ENCODE peak calls at places on chromosomes 4 and X, in four cellular contexts. One of them, this sample, is unnamed.

GRCh38 chr4:10109995-10110670 is 6.5 kb downstream of the WDR1 start:
- DNase-seq in EL: no peak
- DNase-seq in astrocyte of the spinal cord: no peak
- DNase-seq in NCI-H1092 treated with DMSO at 0.1 percent for 48 hours: no peak
- DNase-seq in this sample: no peak

GRCh38 chrX:130878350-130879341 is 24.4 kb downstream of the ENOX2 start:
- DNase-seq in EL: peak
- DNase-seq in astrocyte of the spinal cord: peak
- DNase-seq in NCI-H1092 treated with DMSO at 0.1 percent for 48 hours: no peak
- DNase-seq in this sample: no peak

GRCh38 chr4:47662975-47663374 is 174.9 kb downstream of the CORIN start:
- DNase-seq in EL: peak
- DNase-seq in astrocyte of the spinal cord: no peak
- DNase-seq in NCI-H1092 treated with DMSO at 0.1 percent for 48 hours: no peak
- DNase-seq in this sample: no peak

GRCh38 chr4:154491731-154492249 is at the start of gene DCHS2:
- DNase-seq in EL: peak
- DNase-seq in astrocyte of the spinal cord: no peak
- DNase-seq in NCI-H1092 treated with DMSO at 0.1 percent for 48 hours: no peak
- DNase-seq in this sample: peak

GRCh38 chr4:103948244-103949018 is 228.6 kb upstream of the TACR3 start:
- DNase-seq in EL: no peak
- DNase-seq in astrocyte of the spinal cord: no peak
- DNase-seq in NCI-H1092 treated with DMSO at 0.1 percent for 48 hours: no peak
- DNase-seq in this sample: no peak

GRCh38 chr4:24042094-24042493 is 152.2 kb upstream of the PPARGC1A start:
- DNase-seq in EL: peak
- DNase-seq in astrocyte of the spinal cord: peak
- DNase-seq in NCI-H1092 treated with DMSO at 0.1 percent for 48 hours: no peak
- DNase-seq in this sample: no peak

GRCh38 chr4:168449740-168450442 is 30.4 kb downstream of the DDX60L start:
- DNase-seq in EL: peak
- DNase-seq in astrocyte of the spinal cord: peak
- DNase-seq in NCI-H1092 treated with DMSO at 0.1 percent for 48 hours: no peak
- DNase-seq in this sample: no peak

GRCh38 chrX:110180176-110180927 is 137.5 kb downstream of the AMMECR1 start:
- DNase-seq in EL: peak
- DNase-seq in astrocyte of the spinal cord: peak
- DNase-seq in NCI-H1092 treated with DMSO at 0.1 percent for 48 hours: no peak
- DNase-seq in this sample: no peak

GRCh38 chr4:122167369-122167768 is 15.2 kb downstream of the BLTP1 start:
- DNase-seq in EL: no peak
- DNase-seq in astrocyte of the spinal cord: no peak
- DNase-seq in NCI-H1092 treated with DMSO at 0.1 percent for 48 hours: no peak
- DNase-seq in this sample: no peak

GRCh38 chr4:7291372-7292135 is 99.2 kb downstream of the SORCS2 start:
- DNase-seq in EL: peak
- DNase-seq in astrocyte of the spinal cord: no peak
- DNase-seq in NCI-H1092 treated with DMSO at 0.1 percent for 48 hours: no peak
- DNase-seq in this sample: no peak

GRCh38 chrX:134482371-134482770 is 22.4 kb downstream of the HPRT1 start:
- DNase-seq in EL: no peak
- DNase-seq in astrocyte of the spinal cord: no peak
- DNase-seq in NCI-H1092 treated with DMSO at 0.1 percent for 48 hours: no peak
- DNase-seq in this sample: no peak

GRCh38 chr4:113012776-113013175 is 36.7 kb upstream of the ANK2 start:
- DNase-seq in EL: no peak
- DNase-seq in astrocyte of the spinal cord: no peak
- DNase-seq in NCI-H1092 treated with DMSO at 0.1 percent for 48 hours: no peak
- DNase-seq in this sample: no peak

GRCh38 chr4:74311696-74312313 is 3.5 kb downstream of the EPGN start:
- DNase-seq in EL: peak
- DNase-seq in astrocyte of the spinal cord: peak
- DNase-seq in NCI-H1092 treated with DMSO at 0.1 percent for 48 hours: peak
- DNase-seq in this sample: peak

GRCh38 chrX:134908235-134908834 is 82.5 kb upstream of the SMIM10 start:
- DNase-seq in EL: peak
- DNase-seq in astrocyte of the spinal cord: peak
- DNase-seq in NCI-H1092 treated with DMSO at 0.1 percent for 48 hours: no peak
- DNase-seq in this sample: peak

GRCh38 chrX:150038356-150038755 is 100.1 kb upstream of the EOLA2 start:
- DNase-seq in EL: peak
- DNase-seq in astrocyte of the spinal cord: no peak
- DNase-seq in NCI-H1092 treated with DMSO at 0.1 percent for 48 hours: no peak
- DNase-seq in this sample: no peak

GRCh38 chrX:123331859-123332258 is 147.8 kb downstream of the GRIA3 start:
- DNase-seq in EL: no peak
- DNase-seq in astrocyte of the spinal cord: no peak
- DNase-seq in NCI-H1092 treated with DMSO at 0.1 percent for 48 hours: no peak
- DNase-seq in this sample: no peak

GRCh38 chrX:137313627-137314026 is 252.3 kb upstream of the ZIC3 start:
- DNase-seq in EL: no peak
- DNase-seq in astrocyte of the spinal cord: no peak
- DNase-seq in NCI-H1092 treated with DMSO at 0.1 percent for 48 hours: no peak
- DNase-seq in this sample: no peak

GRCh38 chrX:55007633-55008032 is 7.5 kb downstream of the APEX2 start:
- DNase-seq in EL: peak
- DNase-seq in astrocyte of the spinal cord: peak
- DNase-seq in NCI-H1092 treated with DMSO at 0.1 percent for 48 hours: no peak
- DNase-seq in this sample: no peak

GRCh38 chrX:153928846-153929245 is 2.8 kb upstream of the ARHGAP4 start:
- DNase-seq in EL: no peak
- DNase-seq in astrocyte of the spinal cord: no peak
- DNase-seq in NCI-H1092 treated with DMSO at 0.1 percent for 48 hours: no peak
- DNase-seq in this sample: no peak

GRCh38 chrX:130575831-130576404 is 174.1 kb downstream of the RBMX2 start:
- DNase-seq in EL: peak
- DNase-seq in astrocyte of the spinal cord: peak
- DNase-seq in NCI-H1092 treated with DMSO at 0.1 percent for 48 hours: peak
- DNase-seq in this sample: peak

GRCh38 chr4:173168396-173169177 is at the start of gene GALNT7:
- DNase-seq in EL: peak
- DNase-seq in astrocyte of the spinal cord: peak
- DNase-seq in NCI-H1092 treated with DMSO at 0.1 percent for 48 hours: peak
- DNase-seq in this sample: peak

GRCh38 chrX:46967547-46967946 is 55.3 kb downstream of the JADE3 start:
- DNase-seq in EL: no peak
- DNase-seq in astrocyte of the spinal cord: no peak
- DNase-seq in NCI-H1092 treated with DMSO at 0.1 percent for 48 hours: no peak
- DNase-seq in this sample: no peak

GRCh38 chr4:165828928-165829327 is 44.1 kb upstream of the TLL1 start:
- DNase-seq in EL: no peak
- DNase-seq in astrocyte of the spinal cord: no peak
- DNase-seq in NCI-H1092 treated with DMSO at 0.1 percent for 48 hours: no peak
- DNase-seq in this sample: no peak

GRCh38 chr4:103150677-103151076 is 47.5 kb downstream of the CENPE start:
- DNase-seq in EL: peak
- DNase-seq in astrocyte of the spinal cord: no peak
- DNase-seq in NCI-H1092 treated with DMSO at 0.1 percent for 48 hours: no peak
- DNase-seq in this sample: no peak

GRCh38 chr4:43352859-43353258 is 460.3 kb downstream of the GRXCR1 start:
- DNase-seq in EL: no peak
- DNase-seq in astrocyte of the spinal cord: no peak
- DNase-seq in NCI-H1092 treated with DMSO at 0.1 percent for 48 hours: no peak
- DNase-seq in this sample: no peak

GRCh38 chrX:114581528-114582263 is 2.2 kb upstream of the HTR2C start:
- DNase-seq in EL: no peak
- DNase-seq in astrocyte of the spinal cord: no peak
- DNase-seq in NCI-H1092 treated with DMSO at 0.1 percent for 48 hours: no peak
- DNase-seq in this sample: no peak

GRCh38 chr4:52939325-52939724 is 77.2 kb downstream of the RASL11B start:
- DNase-seq in EL: no peak
- DNase-seq in astrocyte of the spinal cord: no peak
- DNase-seq in NCI-H1092 treated with DMSO at 0.1 percent for 48 hours: no peak
- DNase-seq in this sample: no peak

GRCh38 chr4:57403591-57403990 is 293.4 kb upstream of the IGFBP7 start:
- DNase-seq in EL: peak
- DNase-seq in astrocyte of the spinal cord: no peak
- DNase-seq in NCI-H1092 treated with DMSO at 0.1 percent for 48 hours: no peak
- DNase-seq in this sample: no peak

GRCh38 chrX:108299101-108299591 is 139.1 kb downstream of the COL4A6 start:
- DNase-seq in EL: peak
- DNase-seq in astrocyte of the spinal cord: peak
- DNase-seq in NCI-H1092 treated with DMSO at 0.1 percent for 48 hours: no peak
- DNase-seq in this sample: no peak

GRCh38 chr4:68176500-68176899 is 46.8 kb upstream of the TMPRSS11F start:
- DNase-seq in EL: no peak
- DNase-seq in astrocyte of the spinal cord: no peak
- DNase-seq in NCI-H1092 treated with DMSO at 0.1 percent for 48 hours: no peak
- DNase-seq in this sample: no peak

GRCh38 chrX:48747415-48748026 is 14.0 kb upstream of the GLOD5 start:
- DNase-seq in EL: no peak
- DNase-seq in astrocyte of the spinal cord: no peak
- DNase-seq in NCI-H1092 treated with DMSO at 0.1 percent for 48 hours: no peak
- DNase-seq in this sample: no peak

This sample was measured in GM20000.